ENCODE peak calls at places on chromosomes 4 and X, in nine cellular contexts. H is testis, N is nephron progenitor cell, L is WTC11, I is mammary epithelial cell, K is neural crest cell, S is right lobe of liver, T is right atrium auricular region, U is H9. P is an unnamed sample.

GRCh38 chrX:16528620-16529019 is 121.3 kb upstream of the S100G start:
- DNase-seq in H (no peak), N (no peak), L (no peak), I (no peak), K (no peak), S (no peak), T (no peak), U (no peak), P (no peak)

GRCh38 chr4:17911608-17912007 is 100.8 kb downstream of the NCAPG start:
- DNase-seq in H (no peak), N (no peak), L (no peak), I (no peak), K (no peak), S (no peak), T (no peak), U (no peak), P (no peak)

GRCh38 chr4:16896871-16897270 is 1.6 kb downstream of the LDB2 start:
- DNase-seq in H (no peak), N (no peak), L (no peak), I (no peak), K (no peak), S (no peak), T (no peak), U (no peak), P (no peak)

GRCh38 chr4:625631-626031 is 258 bp downstream of the PDE6B start:
- DNase-seq in H (no peak), N (no peak), L (peak), I (no peak), K (no peak), S (peak), T (no peak), U (no peak), P (no peak)

GRCh38 chr4:83040269-83040668 is 5.3 kb downstream of the COPS4 start:
- DNase-seq in H (no peak), N (no peak), L (no peak), I (no peak), K (no peak), S (no peak), T (no peak), U (no peak), P (no peak)

GRCh38 chr4:150302553-150302952 is 224.3 kb downstream of the DCLK2 start:
- DNase-seq in H (no peak), N (no peak), L (no peak), I (peak), K (no peak), S (no peak), T (no peak), U (no peak), P (no peak)

GRCh38 chrX:1322393-1322792 is 14.2 kb upstream of the IL3RA start:
- DNase-seq in H (no peak), N (no peak), L (no peak), I (no peak), K (no peak), S (no peak), T (no peak), U (no peak), P (no peak)

GRCh38 chr4:118821590-118822293 is 14.2 kb downstream of the SEC24D start:
- DNase-seq in H (no peak), N (no peak), L (no peak), I (no peak), K (no peak), S (peak), T (no peak), U (no peak), P (no peak)

GRCh38 chrX:123267220-123267619 is 83.1 kb downstream of the GRIA3 start:
- DNase-seq in H (no peak), N (no peak), L (no peak), I (no peak), K (no peak), S (no peak), T (no peak), U (no peak), P (no peak)

GRCh38 chrX:3636803-3637202 is 76.6 kb downstream of the PRKX start:
- DNase-seq in H (no peak), N (no peak), L (no peak), I (no peak), K (no peak), S (no peak), T (no peak), U (no peak), P (no peak)

GRCh38 chr4:151679247-151679646 is 81.6 kb downstream of the GATB start:
- DNase-seq in H (no peak), N (no peak), L (peak), I (no peak), K (no peak), S (no peak), T (no peak), U (peak), P (no peak)

DNA sequence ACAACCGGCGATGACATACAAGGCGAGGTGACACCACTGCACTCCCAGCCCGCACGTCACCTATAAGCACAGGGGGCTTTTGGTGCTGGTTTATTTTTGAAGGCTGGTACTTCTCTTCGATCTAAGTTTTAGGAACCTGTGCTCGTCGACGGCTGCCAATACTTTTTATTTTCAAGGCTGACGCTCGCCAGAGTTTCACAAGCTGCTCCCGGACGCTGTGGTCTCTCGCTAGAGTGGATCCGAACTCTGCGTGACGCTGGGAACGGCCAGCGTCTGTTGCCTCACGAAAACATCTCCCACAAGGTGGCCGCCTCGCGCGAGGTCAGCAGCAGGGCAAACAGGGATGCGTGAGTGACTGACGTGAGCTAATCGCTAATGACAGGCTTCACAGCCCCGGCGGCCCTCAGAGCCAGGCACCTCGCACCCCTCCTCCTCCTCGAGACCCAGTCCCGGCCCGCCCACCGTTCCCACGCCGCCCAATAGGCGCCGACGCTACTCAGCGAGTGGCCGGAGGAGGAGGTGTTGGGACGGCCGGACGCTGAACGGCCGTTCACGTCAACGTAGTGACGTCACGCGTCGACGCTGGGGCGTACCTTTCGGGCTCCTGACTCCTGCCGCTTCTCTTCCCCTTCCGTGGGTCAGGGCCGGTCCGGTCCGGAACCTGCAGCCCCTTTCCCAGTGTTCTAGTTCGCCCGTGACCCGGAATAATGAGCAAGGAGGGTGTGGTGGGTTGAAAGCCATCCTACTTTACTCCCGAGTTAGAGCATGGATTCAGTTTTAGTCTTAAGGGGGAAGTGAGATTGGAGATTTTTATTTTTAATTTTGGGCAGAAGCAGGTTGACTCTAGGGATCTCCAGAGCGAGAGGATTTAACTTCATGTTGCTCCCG is at the start of gene CLCN3:
- DNase-seq in H (peak), N (peak), L (peak), I (peak), K (peak), S (peak), T (peak), U (peak), P (peak)
- TF ChIP-seq CTCF in H (peak), N (no peak), L (no peak), I (no peak), K (peak), S (peak), T (no peak), U (no peak), P (no peak)

GRCh38 chr4:40466789-40467188 is 131.7 kb downstream of the CHRNA9 start:
- DNase-seq in H (no peak), N (no peak), L (no peak), I (no peak), K (no peak), S (no peak), T (no peak), U (no peak), P (no peak)
- TF ChIP-seq CTCF in H (no peak), N (no peak), L (no peak), I (no peak), K (no peak), S (no peak), T (no peak), U (no peak), P (no peak)

GRCh38 chrX:28659269-28659668 is 72.0 kb downstream of the IL1RAPL1 start:
- DNase-seq in H (peak), N (no peak), L (peak), I (no peak), K (no peak), S (no peak), T (no peak), U (peak), P (no peak)
- TF ChIP-seq CTCF in H (no peak), N (no peak), L (peak), I (peak), K (peak), S (peak), T (peak), U (peak), P (peak)

GRCh38 chr4:128427832-128428366 is 140.3 kb upstream of the PGRMC2 start:
- DNase-seq in H (peak), N (no peak), L (no peak), I (peak), K (no peak), S (no peak), T (no peak), U (no peak), P (no peak)
- TF ChIP-seq CTCF in H (peak), N (no peak), L (no peak), I (peak), K (peak), S (peak), T (peak), U (peak), P (no peak)

DNA sequence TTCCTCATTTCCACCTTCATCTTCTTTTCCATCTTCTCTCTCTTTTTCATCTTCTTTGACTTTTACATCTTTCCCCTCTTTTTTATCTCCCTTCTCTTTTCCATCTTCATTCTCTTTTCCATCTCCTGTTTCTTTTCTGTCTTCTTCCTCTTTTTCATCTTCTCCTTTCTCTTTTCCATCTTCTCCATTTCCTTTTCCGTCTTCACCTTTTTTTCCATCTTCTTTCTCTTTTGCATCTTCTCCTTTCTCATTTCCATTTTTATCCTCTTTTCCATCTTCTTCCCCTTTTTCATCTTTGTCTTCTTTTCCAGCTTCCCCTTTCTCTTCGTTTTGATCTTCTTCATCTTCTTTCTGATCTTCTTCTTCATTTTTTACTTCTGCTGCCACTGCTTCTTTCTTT is 87.0 kb downstream of the HMGN5 start:
- DNase-seq in H (no peak), N (no peak), L (no peak), I (no peak), K (no peak), S (no peak), T (no peak), U (no peak), P (no peak)
- TF ChIP-seq CTCF in H (no peak), N (no peak), L (no peak), I (no peak), K (no peak), S (no peak), T (no peak), U (no peak), P (no peak)